ENCODE peak calls at places on chromosomes 16 and 17, in four cellular contexts. C, G, L and X are unnamed samples.
A peak's percentile ranks its signal among the peaks of the same experiment; 100 is the strongest.

GRCh38 chr16:84041421-84041820 is 1.2 kb downstream of the SLC38A8 start:
- DNase-seq in C (no peak), G (no peak), L (peak; percentile 37), X (no peak)

GRCh38 chr17:66638707-66639479 is 196.0 kb upstream of the CACNG5 start:
- DNase-seq in C (no peak), G (no peak), L (no peak), X (no peak)

GRCh38 chr16:66899945-66900688 is 18.6 kb downstream of the CDH16 start:
- DNase-seq in C (peak; percentile 81), G (peak; percentile 79), L (peak; percentile 86), X (peak; percentile 68)

GRCh38 chr16:74623214-74623842 is 16.4 kb upstream of the GLG1 start:
- DNase-seq in C (no peak), G (peak; percentile 68), L (no peak), X (peak; percentile 35)

GRCh38 chr16:5071341-5071680 is 332 bp upstream of the ALG1 start:
- DNase-seq in C (no peak), G (no peak), L (no peak), X (no peak)

GRCh38 chr16:3641801-3642396 is 12.6 kb upstream of the DNASE1 start:
- DNase-seq in C (no peak), G (no peak), L (no peak), X (peak; percentile 30)

GRCh38 chr17:6503641-6504195 is 52.6 kb downstream of the PITPNM3 start:
- DNase-seq in C (no peak), G (no peak), L (no peak), X (no peak)

GRCh38 chr17:15516150-15516549 is 47.1 kb downstream of the TVP23C start:
- DNase-seq in C (no peak), G (peak; percentile 75), L (no peak), X (no peak)

GRCh38 chr17:80049986-80050385 is 13.5 kb downstream of the CCDC40 start:
- DNase-seq in C (no peak), G (no peak), L (no peak), X (no peak)

GRCh38 chr17:34556384-34556783 is 23.0 kb upstream of the TMEM132E start:
- DNase-seq in C (no peak), G (peak; percentile 16), L (no peak), X (no peak)

GRCh38 chr16:88650749-88651275 is at the start of gene CYBA:
- DNase-seq in C (peak; percentile 81), G (peak; percentile 22), L (peak; percentile 92), X (no peak)

GRCh38 chr16:84103678-84104077 is 13.1 kb downstream of the MBTPS1 start:
- DNase-seq in C (no peak), G (no peak), L (no peak), X (no peak)

GRCh38 chr17:72560303-72561247 is 439.8 kb downstream of the SOX9 start:
- DNase-seq in C (no peak), G (peak; percentile 56), L (no peak), X (peak; percentile 52)

GRCh38 chr16:15452456-15452855 is 18.1 kb downstream of the BMERB1 start:
- DNase-seq in C (no peak), G (no peak), L (no peak), X (no peak)

GRCh38 chr16:31064882-31065461 is 9.1 kb downstream of the ZNF668 start:
- DNase-seq in C (peak; percentile 48), G (peak; percentile 97), L (peak; percentile 72), X (peak; percentile 56)

GRCh38 chr17:46783031-46783593 is 35.4 kb downstream of the WNT3 start:
- DNase-seq in C (no peak), G (no peak), L (no peak), X (no peak)

GRCh38 chr16:8374586-8374985 is 215.7 kb downstream of the TMEM114 start:
- DNase-seq in C (no peak), G (no peak), L (no peak), X (no peak)

GRCh38 chr17:79978545-79978852 is 57.2 kb downstream of the TBC1D16 start:
- DNase-seq in C (no peak), G (no peak), L (no peak), X (peak; percentile 34)

DNA sequence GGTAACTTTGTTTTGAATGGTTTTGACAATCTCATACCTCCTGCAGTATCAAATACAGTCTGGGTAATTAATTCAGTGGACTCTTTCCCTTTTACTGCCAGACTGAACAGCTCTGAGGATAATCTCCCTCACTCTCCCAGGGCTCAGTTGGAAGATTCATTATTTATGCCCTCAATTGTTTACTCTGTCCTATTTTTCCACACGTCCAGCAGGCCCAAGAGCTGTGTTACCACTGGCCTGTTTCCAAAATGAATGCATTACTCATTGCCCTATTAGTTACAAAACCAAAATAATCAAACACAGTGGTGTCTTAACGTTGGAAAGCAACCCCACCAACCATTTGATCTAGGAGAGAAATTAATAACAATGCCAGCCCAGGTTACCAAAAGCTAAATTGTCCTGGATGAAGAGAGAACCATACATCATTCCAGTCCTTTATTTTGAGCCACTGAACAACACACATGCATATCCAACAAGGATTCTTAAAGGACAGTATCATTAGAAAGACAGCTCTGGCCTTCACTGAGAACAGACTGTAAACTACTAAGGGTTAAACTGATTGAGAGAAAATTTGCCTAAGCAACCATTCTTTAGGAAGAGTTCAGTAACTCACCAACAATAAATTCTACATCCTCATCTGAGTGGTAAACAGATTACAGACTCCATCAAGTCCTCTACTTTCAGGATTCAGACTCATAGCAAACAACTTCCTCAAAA is 34.5 kb downstream of the FAM222B start:
- DNase-seq in C (no peak), G (peak; percentile 92), L (no peak), X (peak; percentile 81)
- H3K4me1 ChIP-seq in C (peaks cover 32% of the 10 kb centered on the region), G (peaks cover 10% of the 10 kb centered on the region), L (no peaks in the 10 kb centered on the region), X (peaks cover 34% of the 10 kb centered on the region)

GRCh38 chr17:40281663-40282062 is 6.0 kb upstream of the CDC6 start:
- DNase-seq in C (no peak), G (no peak), L (no peak), X (peak; percentile 45)

GRCh38 chr17:40283662-40284061 is 4.0 kb upstream of the CDC6 start:
- DNase-seq in C (no peak), G (peak; percentile 96), L (no peak), X (no peak)

GRCh38 chr17:40284085-40284713 is 3.5 kb upstream of the CDC6 start:
- DNase-seq in C (no peak), G (peak; percentile 83), L (no peak), X (peak; percentile 64)

DNA sequence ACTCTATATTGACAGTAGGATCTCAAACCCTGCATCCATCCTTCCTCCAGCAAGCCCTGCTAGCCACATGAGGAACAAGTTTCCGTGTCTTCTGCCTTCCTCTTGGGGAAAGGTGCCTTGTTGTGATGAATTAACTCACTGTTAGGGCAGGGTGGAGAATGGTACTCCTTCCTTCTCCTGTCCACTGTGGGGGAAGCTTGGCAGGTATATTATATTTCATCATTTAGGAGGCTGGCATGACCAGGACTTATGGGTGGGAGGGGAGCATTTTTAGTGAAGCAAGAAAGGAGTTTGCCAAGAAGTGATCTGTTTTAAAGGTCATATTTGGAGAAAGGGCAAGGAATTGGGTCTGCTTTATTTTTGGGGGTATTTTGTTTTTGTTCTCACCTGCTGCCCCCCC is 9.3 kb upstream of the CDC6 start:
- DNase-seq in C (no peak), G (no peak), L (no peak), X (no peak)
- H3K4me3 ChIP-seq in C (no peak overlapping the region), G (no peak overlapping the region), L (no peak overlapping the region), X (no peak overlapping the region)

GRCh38 chr17:43176119-43176570 is 5.1 kb downstream of the NBR1 start:
- DNase-seq in C (no peak), G (no peak), L (no peak), X (no peak)
- H3K4me1 ChIP-seq in C (peaks cover 52% of the 10 kb centered on the region), G (peaks cover 2% of the 10 kb centered on the region), L (no peaks in the 10 kb centered on the region), X (peaks cover 29% of the 10 kb centered on the region)

GRCh38 chr17:49798182-49798581 is 9.7 kb downstream of the KAT7 start:
- DNase-seq in C (no peak), G (peak; percentile 71), L (no peak), X (no peak)

GRCh38 chr17:49793309-49793708 is 4.8 kb downstream of the KAT7 start:
- DNase-seq in C (no peak), G (no peak), L (no peak), X (no peak)

GRCh38 chr17:49798738-49799137 is 10.3 kb downstream of the KAT7 start:
- DNase-seq in C (no peak), G (no peak), L (no peak), X (no peak)

DNA sequence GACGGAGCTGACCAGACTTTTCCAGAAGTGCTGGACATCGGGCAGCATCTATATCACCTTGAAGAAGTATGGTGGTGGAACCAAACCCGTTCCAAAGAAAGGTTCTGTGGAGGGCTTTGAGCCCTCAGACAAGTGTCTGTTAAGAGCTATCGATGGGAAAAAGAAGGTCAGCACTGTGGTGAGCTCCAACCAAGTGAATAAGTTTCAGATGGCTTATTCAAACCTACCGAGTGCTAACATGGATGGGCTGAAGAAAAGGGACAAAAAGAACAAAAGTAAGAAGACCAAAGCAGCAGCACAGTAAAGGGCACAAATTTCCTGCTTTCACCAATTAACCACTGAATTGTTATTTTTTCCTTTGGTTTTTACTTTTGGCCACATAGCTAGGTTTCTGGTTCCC is 6.9 kb downstream of the KAT7 start:
- DNase-seq in C (no peak), G (no peak), L (no peak), X (no peak)
- H3K4me3 ChIP-seq in C (no peak overlapping the region), G (no peak overlapping the region), L (no peak overlapping the region), X (no peak overlapping the region)

GRCh38 chr17:75393523-75394331 is 11.8 kb downstream of the GRB2 start:
- DNase-seq in C (peak; percentile 99), G (peak; percentile 98), L (peak; percentile 99), X (peak; percentile 100)
- H3K4me1 ChIP-seq in C (peaks cover 38% of the 10 kb centered on the region), G (no peaks in the 10 kb centered on the region), L (peaks cover 8% of the 10 kb centered on the region), X (peaks cover 24% of the 10 kb centered on the region)

DNA sequence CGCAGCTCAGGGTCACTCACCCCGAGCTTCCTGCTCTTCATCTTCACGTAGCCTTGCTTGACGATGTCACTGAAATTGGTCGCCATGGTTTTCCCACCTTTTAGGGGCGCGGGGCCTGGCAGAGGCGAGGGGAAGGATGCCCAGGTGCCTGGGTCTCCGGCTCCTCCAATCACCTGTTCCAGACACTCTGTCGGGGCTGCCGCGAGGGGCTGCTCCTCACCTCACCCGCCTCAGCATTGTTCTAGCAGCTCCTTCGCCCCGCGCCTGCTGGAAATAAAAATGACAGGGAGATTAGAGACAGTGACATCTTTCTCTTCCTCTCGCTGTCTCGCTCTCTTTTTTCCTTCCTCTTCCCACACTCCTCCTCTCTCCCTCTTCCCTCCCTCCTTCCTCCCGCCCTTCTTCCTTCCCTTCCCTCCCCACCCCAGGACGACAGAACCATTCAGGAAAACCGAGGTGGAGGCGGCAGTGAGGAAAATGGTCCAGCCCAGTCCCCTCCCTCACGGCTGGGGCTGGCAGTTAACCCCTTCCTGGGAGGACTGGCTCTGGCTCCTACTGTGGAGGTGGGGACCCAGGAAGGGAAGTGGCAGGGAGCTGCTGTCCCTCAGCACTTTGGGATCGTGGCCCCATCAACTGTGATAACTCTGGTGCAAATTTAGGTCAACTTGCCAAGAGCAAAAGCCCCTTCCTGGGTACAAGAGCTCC is 6.7 kb downstream of the DOK4 start:
- DNase-seq in C (peak; percentile 47), G (peak; percentile 54), L (peak; percentile 71), X (no peak)
- H3K4me3 ChIP-seq in C (peak overlapping the region; percentile 32), G (peak overlapping the region; percentile 42), L (peak overlapping the region; percentile 4), X (no peak overlapping the region)

GRCh38 chr16:70702624-70703023 is 16.8 kb upstream of the MTSS2 start:
- DNase-seq in C (no peak), G (no peak), L (no peak), X (no peak)
- H3K4me1 ChIP-seq in C (peaks cover 59% of the 10 kb centered on the region), G (peaks cover 65% of the 10 kb centered on the region), L (peaks cover 4% of the 10 kb centered on the region), X (peaks cover 86% of the 10 kb centered on the region)

DNA sequence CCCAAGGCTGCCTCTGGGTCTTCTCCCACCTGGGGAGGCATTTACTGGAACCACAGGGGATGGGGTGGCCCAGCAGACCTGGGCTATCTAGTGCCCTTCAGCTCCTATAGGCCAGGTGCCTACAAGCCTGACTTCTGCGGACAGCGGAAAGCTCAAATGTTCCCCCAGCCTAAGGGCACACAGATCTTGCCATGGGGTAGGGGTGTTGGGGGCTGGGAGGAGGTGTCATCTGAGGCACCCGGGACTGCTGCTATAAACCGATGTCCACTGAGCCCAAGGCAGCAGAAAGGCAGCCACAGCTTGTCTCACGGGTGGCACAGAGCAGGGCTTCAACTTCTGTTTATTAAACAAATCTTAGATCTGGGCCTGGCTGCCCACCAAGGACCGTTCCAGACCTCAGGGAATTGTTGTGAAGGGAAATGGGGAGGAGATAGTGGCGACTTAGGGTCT is 3.6 kb downstream of the MYO1C start:
- DNase-seq in C (no peak), G (no peak), L (no peak), X (peak; percentile 75)
- H3K4me3 ChIP-seq in C (peak overlapping the region; percentile 29), G (no peak overlapping the region), L (peak overlapping the region; percentile 23), X (peak overlapping the region; percentile 29)